ENCODE peak calls at places on chromosomes 13 and 19, in five cellular contexts. F is GM18507, A is brain microvascular endothelial cell, K is Right ventricle myocardium superior, P is heart left ventricle. X is an unnamed sample.

GRCh38 chr13:99353836-99354235 is 46.6 kb upstream of the GPR183 start:
- DNase-seq in F (no peak), A (peak), K (no peak), P (no peak), X (no peak)

GRCh38 chr13:28540612-28541011 is 45.7 kb upstream of the FLT1 start:
- DNase-seq in F (no peak), A (peak), K (no peak), P (no peak), X (no peak)

GRCh38 chr19:35143231-35143715 is at the start of gene FXYD7:
- DNase-seq in F (no peak), A (no peak), K (no peak), P (no peak), X (no peak)

GRCh38 chr13:89660752-89661151 is 1686.7 kb upstream of the MIR17HG start:
- DNase-seq in F (no peak), A (no peak), K (no peak), P (no peak), X (no peak)

GRCh38 chr13:79423801-79424642 is 18.0 kb upstream of the RBM26 start:
- DNase-seq in F (no peak), A (no peak), K (no peak), P (no peak), X (no peak)

GRCh38 chr13:90950134-90950533 is 397.4 kb upstream of the MIR17HG start:
- DNase-seq in F (no peak), A (no peak), K (no peak), P (no peak), X (no peak)

GRCh38 chr19:33098023-33098652 is 17.2 kb downstream of the GPATCH1 start:
- DNase-seq in F (no peak), A (no peak), K (no peak), P (no peak), X (no peak)

GRCh38 chr19:19409235-19410030 is 4.0 kb downstream of the GATAD2A start:
- DNase-seq in F (no peak), A (no peak), K (no peak), P (no peak), X (no peak)

GRCh38 chr19:55216461-55217198 is 7.3 kb upstream of the PTPRH start:
- DNase-seq in F (peak), A (peak), K (peak), P (peak), X (no peak)

GRCh38 chr19:41332000-41332399 is 21.7 kb downstream of the TGFB1 start:
- DNase-seq in F (no peak), A (no peak), K (no peak), P (no peak), X (no peak)

GRCh38 chr13:97588993-97589392 is 155.0 kb downstream of the RAP2A start:
- DNase-seq in F (no peak), A (no peak), K (no peak), P (no peak), X (no peak)

X was measured in GM12864.